ENCODE peak calls at places on chromosomes 11 and 22, in six cellular contexts. Y is dermis blood vessel endothelial cell; S is AML-193; H is mucosa of descending colon; K is activated naive CD8-positive, alpha-beta T cell treated with anti-CD3 and anti-CD28 coated beads, Interleukin-2, amount 10 ng/mL, durations not matched to agents 7 days and 5 days; M is NCI-H524. B is an unnamed sample.

GRCh38 chr11:10908215-10908990 is 50.5 kb upstream of the ZBED5 start:
- DNase-seq in K (no peak), M (peak), Y (peak), H (no peak), S (no peak), B (no peak)

GRCh38 chr11:123122852-123123251 is 60.9 kb upstream of the HSPA8 start:
- DNase-seq in H (no peak), M (no peak), S (no peak), Y (peak), K (no peak), B (no peak)

GRCh38 chr11:46649180-46649738 is 31.9 kb downstream of the ATG13 start:
- DNase-seq in S (no peak), K (no peak), H (no peak), Y (peak), M (no peak), B (no peak)

GRCh38 chr22:45413368-45414211 is at the start of the genes RIBC2 and SMC1B:
- DNase-seq in K (peak), S (no peak), Y (peak), M (peak), H (peak), B (peak)

GRCh38 chr11:43712676-43713075 is 32.1 kb downstream of the HSD17B12 start:
- DNase-seq in K (no peak), Y (no peak), M (no peak), S (no peak), H (no peak), B (no peak)

GRCh38 chr22:46533434-46533833 is 4.0 kb downstream of the CELSR1 start:
- DNase-seq in M (no peak), H (no peak), S (no peak), Y (no peak), K (no peak), B (no peak)

GRCh38 chr11:45815747-45816146 is 10.8 kb downstream of the SLC35C1 start:
- DNase-seq in H (no peak), M (no peak), S (no peak), Y (no peak), K (no peak), B (peak)

GRCh38 chr11:45335434-45335833 is 49.3 kb upstream of the SYT13 start:
- DNase-seq in H (no peak), K (no peak), Y (no peak), M (peak), S (no peak), B (no peak)

GRCh38 chr11:102683277-102683676 is 22.3 kb downstream of the MMP27 start:
- DNase-seq in K (no peak), S (no peak), Y (peak), M (no peak), H (no peak), B (no peak)

GRCh38 chr22:23233084-23233501 is 52.8 kb downstream of the BCR start:
- DNase-seq in K (no peak), H (peak), Y (no peak), M (no peak), S (no peak), B (no peak)

GRCh38 chr22:25534724-25535123 is 29.8 kb upstream of the GRK3 start:
- DNase-seq in K (no peak), M (no peak), Y (no peak), S (no peak), H (no peak), B (no peak)

GRCh38 chr11:126159719-126160344 is 51.6 kb downstream of the RPUSD4 start:
- DNase-seq in Y (no peak), M (no peak), H (no peak), K (no peak), S (no peak), B (no peak)

GRCh38 chr11:110168404-110168803 is 75.2 kb downstream of the ZC3H12C start:
- DNase-seq in S (no peak), K (no peak), Y (no peak), M (no peak), H (no peak), B (no peak)

GRCh38 chr11:6203327-6203726 is 2.0 kb upstream of the C11orf42 start:
- DNase-seq in H (no peak), S (no peak), Y (no peak), M (no peak), K (no peak), B (peak)

GRCh38 chr11:1970956-1971355 is 23.8 kb downstream of the MRPL23 start:
- DNase-seq in M (no peak), H (peak), K (peak), S (no peak), Y (no peak), B (no peak)

GRCh38 chr22:32764330-32765116 is 37.0 kb upstream of the TIMP3 start:
- DNase-seq in S (no peak), Y (peak), H (no peak), M (no peak), K (no peak), B (peak)

GRCh38 chr11:47966621-47967020 is 13.7 kb upstream of the PTPRJ start:
- DNase-seq in Y (no peak), K (no peak), M (no peak), S (no peak), H (no peak), B (no peak)

GRCh38 chr22:28341001-28341400 is 338.6 kb downstream of the TTC28 start:
- DNase-seq in Y (peak), M (no peak), H (no peak), K (no peak), S (peak), B (no peak)

B was measured in NB4.